ENCODE peak calls at places on chromosomes 2 and 18, in nine cellular contexts. One of them, this sample, is unnamed.

GRCh38 chr2:239936838-239937581 is 88.1 kb downstream of the NDUFA10 start:
- DNase-seq in aorta: peak
- DNase-seq in AG08396: no peak
- DNase-seq in left kidney: no peak
- DNase-seq in activated naive CD8-positive, alpha-beta T cell treated with anti-CD3 and anti-CD28 coated beads, Interleukin-2, amount 10 ng/mL, durations not matched to agents 7 days and 5 days: peak
- DNase-seq in adrenal gland: peak
- DNase-seq in T-helper 1 cell: no peak
- DNase-seq in erythroblast: no peak
- DNase-seq in Daoy: no peak
- DNase-seq in this sample: no peak

GRCh38 chr18:478679-479078 is 21.8 kb downstream of the COLEC12 start:
- DNase-seq in activated naive CD8-positive, alpha-beta T cell treated with anti-CD3 and anti-CD28 coated beads, Interleukin-2, amount 10 ng/mL, durations not matched to agents 7 days and 5 days: no peak
- DNase-seq in AG08396: no peak
- DNase-seq in adrenal gland: no peak
- DNase-seq in aorta: no peak
- DNase-seq in left kidney: no peak
- DNase-seq in T-helper 1 cell: no peak
- DNase-seq in erythroblast: no peak
- DNase-seq in Daoy: peak
- DNase-seq in this sample: no peak

GRCh38 chr2:143946436-143947385 is 573.2 kb downstream of the ZEB2 start:
- DNase-seq in activated naive CD8-positive, alpha-beta T cell treated with anti-CD3 and anti-CD28 coated beads, Interleukin-2, amount 10 ng/mL, durations not matched to agents 7 days and 5 days: no peak
- DNase-seq in AG08396: no peak
- DNase-seq in Daoy: no peak
- DNase-seq in T-helper 1 cell: no peak
- DNase-seq in left kidney: no peak
- DNase-seq in aorta: no peak
- DNase-seq in adrenal gland: no peak
- DNase-seq in erythroblast: no peak
- DNase-seq in this sample: no peak

GRCh38 chr2:83686863-83687262 is 772.2 kb downstream of the SUCLG1 start:
- DNase-seq in activated naive CD8-positive, alpha-beta T cell treated with anti-CD3 and anti-CD28 coated beads, Interleukin-2, amount 10 ng/mL, durations not matched to agents 7 days and 5 days: no peak
- DNase-seq in Daoy: no peak
- DNase-seq in erythroblast: no peak
- DNase-seq in aorta: no peak
- DNase-seq in adrenal gland: no peak
- DNase-seq in T-helper 1 cell: no peak
- DNase-seq in AG08396: no peak
- DNase-seq in left kidney: no peak
- DNase-seq in this sample: no peak

GRCh38 chr2:127675335-127676261 is at the start of gene LIMS2:
- DNase-seq in AG08396: peak
- DNase-seq in erythroblast: no peak
- DNase-seq in T-helper 1 cell: no peak
- DNase-seq in adrenal gland: no peak
- DNase-seq in aorta: peak
- DNase-seq in Daoy: peak
- DNase-seq in left kidney: peak
- DNase-seq in activated naive CD8-positive, alpha-beta T cell treated with anti-CD3 and anti-CD28 coated beads, Interleukin-2, amount 10 ng/mL, durations not matched to agents 7 days and 5 days: no peak
- DNase-seq in this sample: no peak

GRCh38 chr2:236607471-236608307 is 38.1 kb downstream of the ACKR3 start:
- DNase-seq in activated naive CD8-positive, alpha-beta T cell treated with anti-CD3 and anti-CD28 coated beads, Interleukin-2, amount 10 ng/mL, durations not matched to agents 7 days and 5 days: no peak
- DNase-seq in Daoy: peak
- DNase-seq in left kidney: no peak
- DNase-seq in AG08396: peak
- DNase-seq in erythroblast: no peak
- DNase-seq in adrenal gland: no peak
- DNase-seq in aorta: no peak
- DNase-seq in T-helper 1 cell: no peak
- DNase-seq in this sample: no peak

GRCh38 chr2:182301093-182301492 is 125.7 kb downstream of the PDE1A start:
- DNase-seq in erythroblast: no peak
- DNase-seq in Daoy: no peak
- DNase-seq in aorta: no peak
- DNase-seq in T-helper 1 cell: no peak
- DNase-seq in left kidney: peak
- DNase-seq in activated naive CD8-positive, alpha-beta T cell treated with anti-CD3 and anti-CD28 coated beads, Interleukin-2, amount 10 ng/mL, durations not matched to agents 7 days and 5 days: no peak
- DNase-seq in adrenal gland: no peak
- DNase-seq in AG08396: no peak
- DNase-seq in this sample: no peak

GRCh38 chr2:31522742-31523141 is 58.0 kb downstream of the SRD5A2 start:
- DNase-seq in AG08396: no peak
- DNase-seq in Daoy: no peak
- DNase-seq in T-helper 1 cell: no peak
- DNase-seq in activated naive CD8-positive, alpha-beta T cell treated with anti-CD3 and anti-CD28 coated beads, Interleukin-2, amount 10 ng/mL, durations not matched to agents 7 days and 5 days: no peak
- DNase-seq in aorta: no peak
- DNase-seq in erythroblast: no peak
- DNase-seq in left kidney: peak
- DNase-seq in adrenal gland: no peak
- DNase-seq in this sample: no peak

GRCh38 chr18:78610179-78610578 is 369.4 kb upstream of the SALL3 start:
- DNase-seq in erythroblast: no peak
- DNase-seq in left kidney: no peak
- DNase-seq in Daoy: no peak
- DNase-seq in AG08396: no peak
- DNase-seq in T-helper 1 cell: no peak
- DNase-seq in adrenal gland: no peak
- DNase-seq in activated naive CD8-positive, alpha-beta T cell treated with anti-CD3 and anti-CD28 coated beads, Interleukin-2, amount 10 ng/mL, durations not matched to agents 7 days and 5 days: no peak
- DNase-seq in aorta: no peak
- DNase-seq in this sample: no peak

GRCh38 chr2:172613610-172614231 is 57.8 kb downstream of the PDK1 start:
- DNase-seq in left kidney: no peak
- DNase-seq in aorta: no peak
- DNase-seq in T-helper 1 cell: no peak
- DNase-seq in Daoy: no peak
- DNase-seq in adrenal gland: no peak
- DNase-seq in erythroblast: no peak
- DNase-seq in activated naive CD8-positive, alpha-beta T cell treated with anti-CD3 and anti-CD28 coated beads, Interleukin-2, amount 10 ng/mL, durations not matched to agents 7 days and 5 days: no peak
- DNase-seq in AG08396: no peak
- DNase-seq in this sample: no peak

GRCh38 chr2:173218331-173219056 is 136.2 kb upstream of the CDCA7 start:
- DNase-seq in adrenal gland: no peak
- DNase-seq in left kidney: peak
- DNase-seq in Daoy: no peak
- DNase-seq in erythroblast: no peak
- DNase-seq in AG08396: no peak
- DNase-seq in T-helper 1 cell: no peak
- DNase-seq in activated naive CD8-positive, alpha-beta T cell treated with anti-CD3 and anti-CD28 coated beads, Interleukin-2, amount 10 ng/mL, durations not matched to agents 7 days and 5 days: no peak
- DNase-seq in aorta: no peak
- DNase-seq in this sample: no peak

GRCh38 chr18:70627100-70627802 is 338.4 kb downstream of the SOCS6 start:
- DNase-seq in erythroblast: peak
- DNase-seq in T-helper 1 cell: no peak
- DNase-seq in activated naive CD8-positive, alpha-beta T cell treated with anti-CD3 and anti-CD28 coated beads, Interleukin-2, amount 10 ng/mL, durations not matched to agents 7 days and 5 days: no peak
- DNase-seq in aorta: no peak
- DNase-seq in left kidney: no peak
- DNase-seq in Daoy: no peak
- DNase-seq in AG08396: no peak
- DNase-seq in adrenal gland: no peak
- DNase-seq in this sample: no peak

GRCh38 chr2:69581774-69582581 is 61.6 kb downstream of the AAK1 start:
- DNase-seq in AG08396: no peak
- DNase-seq in T-helper 1 cell: no peak
- DNase-seq in Daoy: peak
- DNase-seq in adrenal gland: peak
- DNase-seq in aorta: no peak
- DNase-seq in activated naive CD8-positive, alpha-beta T cell treated with anti-CD3 and anti-CD28 coated beads, Interleukin-2, amount 10 ng/mL, durations not matched to agents 7 days and 5 days: peak
- DNase-seq in erythroblast: peak
- DNase-seq in left kidney: peak
- DNase-seq in this sample: no peak

GRCh38 chr2:182867411-182868048 is 1.1 kb upstream of the FRZB start:
- DNase-seq in activated naive CD8-positive, alpha-beta T cell treated with anti-CD3 and anti-CD28 coated beads, Interleukin-2, amount 10 ng/mL, durations not matched to agents 7 days and 5 days: no peak
- DNase-seq in left kidney: peak
- DNase-seq in Daoy: no peak
- DNase-seq in adrenal gland: no peak
- DNase-seq in T-helper 1 cell: no peak
- DNase-seq in aorta: no peak
- DNase-seq in erythroblast: no peak
- DNase-seq in AG08396: no peak
- DNase-seq in this sample: no peak

GRCh38 chr2:126212735-126213134 is 443.2 kb upstream of the GYPC start:
- DNase-seq in activated naive CD8-positive, alpha-beta T cell treated with anti-CD3 and anti-CD28 coated beads, Interleukin-2, amount 10 ng/mL, durations not matched to agents 7 days and 5 days: no peak
- DNase-seq in adrenal gland: no peak
- DNase-seq in T-helper 1 cell: no peak
- DNase-seq in AG08396: no peak
- DNase-seq in erythroblast: no peak
- DNase-seq in Daoy: no peak
- DNase-seq in aorta: no peak
- DNase-seq in left kidney: no peak
- DNase-seq in this sample: no peak

GRCh38 chr18:13294309-13294708 is 75.7 kb downstream of the LDLRAD4 start:
- DNase-seq in erythroblast: no peak
- DNase-seq in T-helper 1 cell: no peak
- DNase-seq in Daoy: no peak
- DNase-seq in AG08396: no peak
- DNase-seq in adrenal gland: no peak
- DNase-seq in aorta: no peak
- DNase-seq in left kidney: no peak
- DNase-seq in activated naive CD8-positive, alpha-beta T cell treated with anti-CD3 and anti-CD28 coated beads, Interleukin-2, amount 10 ng/mL, durations not matched to agents 7 days and 5 days: no peak
- DNase-seq in this sample: no peak

GRCh38 chr2:70923378-70924015 is 12.2 kb upstream of the ATP6V1B1 start:
- DNase-seq in activated naive CD8-positive, alpha-beta T cell treated with anti-CD3 and anti-CD28 coated beads, Interleukin-2, amount 10 ng/mL, durations not matched to agents 7 days and 5 days: peak
- DNase-seq in T-helper 1 cell: no peak
- DNase-seq in aorta: no peak
- DNase-seq in AG08396: no peak
- DNase-seq in Daoy: peak
- DNase-seq in adrenal gland: no peak
- DNase-seq in erythroblast: no peak
- DNase-seq in left kidney: peak
- DNase-seq in this sample: no peak

GRCh38 chr2:39725401-39725800 is 53.7 kb downstream of the THUMPD2 start:
- DNase-seq in adrenal gland: no peak
- DNase-seq in Daoy: no peak
- DNase-seq in T-helper 1 cell: no peak
- DNase-seq in aorta: no peak
- DNase-seq in erythroblast: no peak
- DNase-seq in left kidney: no peak
- DNase-seq in AG08396: no peak
- DNase-seq in activated naive CD8-positive, alpha-beta T cell treated with anti-CD3 and anti-CD28 coated beads, Interleukin-2, amount 10 ng/mL, durations not matched to agents 7 days and 5 days: no peak
- DNase-seq in this sample: no peak

GRCh38 chr18:55089595-55089994 is 130.3 kb upstream of the CCDC68 start:
- DNase-seq in left kidney: no peak
- DNase-seq in adrenal gland: no peak
- DNase-seq in AG08396: no peak
- DNase-seq in activated naive CD8-positive, alpha-beta T cell treated with anti-CD3 and anti-CD28 coated beads, Interleukin-2, amount 10 ng/mL, durations not matched to agents 7 days and 5 days: no peak
- DNase-seq in T-helper 1 cell: no peak
- DNase-seq in aorta: no peak
- DNase-seq in erythroblast: no peak
- DNase-seq in Daoy: no peak
- DNase-seq in this sample: no peak

GRCh38 chr2:120026890-120027289 is 14.0 kb downstream of the EPB41L5 start:
- DNase-seq in left kidney: no peak
- DNase-seq in AG08396: no peak
- DNase-seq in T-helper 1 cell: no peak
- DNase-seq in aorta: no peak
- DNase-seq in erythroblast: no peak
- DNase-seq in activated naive CD8-positive, alpha-beta T cell treated with anti-CD3 and anti-CD28 coated beads, Interleukin-2, amount 10 ng/mL, durations not matched to agents 7 days and 5 days: no peak
- DNase-seq in adrenal gland: no peak
- DNase-seq in Daoy: no peak
- DNase-seq in this sample: no peak

GRCh38 chr18:45014047-45014501 is 333.4 kb downstream of the SETBP1 start:
- DNase-seq in aorta: peak
- DNase-seq in Daoy: peak
- DNase-seq in AG08396: peak
- DNase-seq in left kidney: peak
- DNase-seq in T-helper 1 cell: no peak
- DNase-seq in activated naive CD8-positive, alpha-beta T cell treated with anti-CD3 and anti-CD28 coated beads, Interleukin-2, amount 10 ng/mL, durations not matched to agents 7 days and 5 days: no peak
- DNase-seq in erythroblast: no peak
- DNase-seq in adrenal gland: no peak
- DNase-seq in this sample: no peak

This sample was measured in NCI-H2107.